ENCODE peak calls at places on chromosomes 3 and 15, in eight cellular contexts. L, H, B, D, I, W, E and G are unnamed samples.

GRCh38 chr3:44206301-44206700 is 35.4 kb upstream of the TOPAZ1 start:
- DNase-seq in L (no peak), H (no peak), B (no peak), D (no peak), I (no peak), W (no peak), E (no peak), G (no peak)

GRCh38 chr3:27507515-27508266 is 23.5 kb upstream of the SLC4A7 start:
- DNase-seq in L (no peak), H (peak; percentile 30), B (no peak), D (no peak), I (no peak), W (no peak), E (no peak), G (peak; percentile 74)

GRCh38 chr15:74790080-74790916 is 8.4 kb downstream of the CSK start:
- DNase-seq in L (peak; percentile 82), H (peak; percentile 69), B (no peak), D (no peak), I (peak; percentile 71), W (no peak), E (no peak), G (peak; percentile 58)

GRCh38 chr3:13613343-13614190 is 64.6 kb downstream of the FBLN2 start:
- DNase-seq in L (no peak), H (no peak), B (no peak), D (no peak), I (no peak), W (no peak), E (no peak), G (no peak)

GRCh38 chr3:134721214-134721613 is 70.4 kb upstream of the KY start:
- DNase-seq in L (no peak), H (no peak), B (no peak), D (no peak), I (no peak), W (no peak), E (no peak), G (no peak)

GRCh38 chr3:105281989-105282388 is 84.7 kb upstream of the ALCAM start:
- DNase-seq in L (no peak), H (no peak), B (no peak), D (no peak), I (no peak), W (no peak), E (no peak), G (no peak)

GRCh38 chr15:60519218-60519617 is 40.3 kb upstream of the ICE2 start:
- DNase-seq in L (no peak), H (no peak), B (no peak), D (no peak), I (no peak), W (no peak), E (no peak), G (no peak)

GRCh38 chr3:100697183-100697582 is 12.1 kb upstream of the TFG start:
- DNase-seq in L (no peak), H (peak; percentile 67), B (no peak), D (no peak), I (no peak), W (no peak), E (no peak), G (no peak)

GRCh38 chr15:43954181-43954621 is 127.4 kb downstream of the WDR76 start:
- DNase-seq in L (no peak), H (no peak), B (no peak), D (no peak), I (no peak), W (no peak), E (no peak), G (no peak)

GRCh38 chr3:150371741-150372254 is 36.3 kb upstream of the TSC22D2 start:
- DNase-seq in L (peak; percentile 77), H (peak; percentile 91), B (no peak), D (peak; percentile 80), I (no peak), W (peak; percentile 99), E (no peak), G (peak; percentile 96)

GRCh38 chr3:185983495-185984141 is 45.8 kb upstream of the TRA2B start:
- DNase-seq in L (peak; percentile 83), H (peak; percentile 87), B (peak; percentile 83), D (peak; percentile 80), I (peak; percentile 67), W (no peak), E (peak; percentile 80), G (peak; percentile 85)

GRCh38 chr15:63974036-63974435 is 72.2 kb downstream of the DAPK2 start:
- DNase-seq in L (no peak), H (no peak), B (no peak), D (no peak), I (no peak), W (no peak), E (no peak), G (no peak)

GRCh38 chr15:88702983-88703382 is 64.2 kb downstream of the ISG20 start:
- DNase-seq in L (no peak), H (no peak), B (no peak), D (no peak), I (no peak), W (no peak), E (no peak), G (no peak)

GRCh38 chr15:88703533-88703932 is 64.7 kb downstream of the ISG20 start:
- DNase-seq in L (no peak), H (no peak), B (no peak), D (no peak), I (no peak), W (no peak), E (no peak), G (no peak)

GRCh38 chr15:88700716-88701115 is 61.9 kb downstream of the ISG20 start:
- DNase-seq in L (no peak), H (no peak), B (no peak), D (no peak), I (no peak), W (no peak), E (no peak), G (no peak)

GRCh38 chr15:88699861-88700260 is 61.0 kb downstream of the ISG20 start:
- DNase-seq in L (no peak), H (no peak), B (no peak), D (no peak), I (no peak), W (no peak), E (no peak), G (no peak)

DNA sequence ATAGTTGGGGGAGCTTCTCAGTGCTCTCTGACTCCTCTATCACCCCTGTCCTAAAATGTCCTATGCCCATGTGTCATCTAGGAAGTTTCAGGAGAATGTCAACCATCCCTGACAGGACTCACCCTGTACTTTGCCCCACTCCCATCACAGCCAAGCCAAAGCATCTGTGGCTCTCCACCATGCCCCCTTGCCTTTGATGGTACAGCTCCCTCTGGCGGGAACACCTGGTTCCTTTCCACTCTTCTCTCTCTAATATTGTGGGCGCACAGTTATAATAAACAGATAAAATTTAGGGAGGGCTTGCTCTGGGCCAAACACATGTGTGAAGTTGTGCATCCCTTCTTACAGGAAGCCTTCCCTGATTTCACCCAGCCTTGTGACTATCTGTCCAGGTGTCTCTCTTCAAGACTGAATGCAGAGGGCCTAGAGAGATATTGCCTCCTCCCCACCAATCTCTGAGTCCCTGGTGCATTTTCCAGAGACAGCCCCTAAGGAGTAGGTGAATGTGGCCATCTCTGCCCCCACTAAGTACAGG is 62.8 kb downstream of the ISG20 start:
- DNase-seq in L (no peak), H (peak; percentile 63), B (peak; percentile 61), D (no peak), I (no peak), W (no peak), E (peak; percentile 46), G (peak; percentile 54)
- TF ChIP-seq CTCF in L (no peak), H (peak; percentile 68), B (peak; percentile 80), D (no peak), I (peak; percentile 31), W (no peak), E (peak; percentile 32), G (peak; percentile 31)

GRCh38 chr3:123712077-123712860 is 127.4 kb upstream of the HACD2 start:
- DNase-seq in L (no peak), H (no peak), B (peak; percentile 50), D (no peak), I (no peak), W (no peak), E (no peak), G (no peak)

GRCh38 chr3:123713211-123713610 is 128.4 kb upstream of the HACD2 start:
- DNase-seq in L (no peak), H (no peak), B (no peak), D (no peak), I (no peak), W (no peak), E (no peak), G (no peak)

GRCh38 chr3:123706871-123707270 is 122.0 kb upstream of the HACD2 start:
- DNase-seq in L (no peak), H (no peak), B (no peak), D (no peak), I (no peak), W (no peak), E (no peak), G (peak; percentile 17)

GRCh38 chr3:123708531-123708930 is 123.7 kb upstream of the HACD2 start:
- DNase-seq in L (no peak), H (no peak), B (no peak), D (no peak), I (no peak), W (no peak), E (no peak), G (no peak)

DNA sequence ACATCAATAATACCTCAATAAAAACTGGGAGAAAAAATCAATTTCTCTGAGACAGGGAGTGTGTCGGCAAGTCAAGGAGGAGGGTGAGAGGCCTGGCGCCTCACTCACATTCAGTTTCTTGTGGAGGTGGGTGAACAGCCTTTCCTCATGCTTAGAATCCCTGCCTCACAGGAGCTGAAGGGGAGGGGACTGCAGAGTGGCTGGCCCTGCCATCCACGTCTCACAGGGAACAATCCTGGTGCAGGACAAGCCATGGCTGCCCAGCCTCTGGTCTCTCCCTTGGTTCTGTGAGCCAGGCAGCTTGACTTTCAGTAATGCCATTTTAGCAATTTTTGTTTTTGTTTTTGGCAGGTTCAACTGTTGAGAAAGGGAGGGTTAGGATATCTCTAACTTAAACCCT is 126.5 kb upstream of the HACD2 start:
- DNase-seq in L (no peak), H (no peak), B (no peak), D (no peak), I (no peak), W (no peak), E (no peak), G (no peak)
- TF ChIP-seq CTCF in L (no peak), H (no peak), B (no peak), D (no peak), I (no peak), W (no peak), E (no peak), G (no peak)

GRCh38 chr15:48781002-48781401 is 29.9 kb downstream of the CEP152 start:
- DNase-seq in L (no peak), H (no peak), B (no peak), D (no peak), I (no peak), W (no peak), E (no peak), G (no peak)
- TF ChIP-seq CTCF in L (no peak), H (no peak), B (no peak), D (no peak), I (no peak), W (no peak), E (no peak), G (no peak)

GRCh38 chr3:109113361-109113760 is 4.6 kb downstream of the MORC1 start:
- DNase-seq in L (no peak), H (no peak), B (no peak), D (no peak), I (no peak), W (no peak), E (no peak), G (no peak)
- TF ChIP-seq CTCF in L (no peak), H (no peak), B (no peak), D (no peak), I (no peak), W (no peak), E (no peak), G (no peak)

GRCh38 chr15:29115093-29115991 is 154.3 kb downstream of the NSMCE3 start:
- DNase-seq in L (no peak), H (no peak), B (peak; percentile 71), D (no peak), I (no peak), W (no peak), E (peak; percentile 68), G (no peak)
- TF ChIP-seq CTCF in L (no peak), H (no peak), B (peak; percentile 74), D (no peak), I (no peak), W (peak; percentile 48), E (peak; percentile 59), G (no peak)